ENCODE peak calls at places on chromosomes 13 and 19, in six cellular contexts. V, L, R, E, F and H are unnamed samples.

GRCh38 chr13:92403606-92404005 is 823.0 kb upstream of the GPC6 start:
- DNase-seq in L (no peak), E (no peak), F (no peak), R (no peak), V (no peak), H (no peak)

GRCh38 chr19:17327654-17328516 is 6.8 kb downstream of the ANO8 start:
- DNase-seq in V (no peak), F (peak), E (no peak), L (no peak), R (no peak), H (peak)

GRCh38 chr19:51257471-51257870 is 6.6 kb downstream of the SIGLECL1 start:
- DNase-seq in V (no peak), R (no peak), F (no peak), E (no peak), L (no peak), H (no peak)

GRCh38 chr13:39729161-39729560 is 73.7 kb downstream of the COG6 start:
- DNase-seq in L (no peak), F (no peak), E (no peak), R (no peak), V (no peak), H (no peak)

GRCh38 chr19:16824658-16825311 is 4.4 kb upstream of the SIN3B start:
- DNase-seq in E (no peak), R (no peak), L (no peak), V (no peak), F (no peak), H (no peak)

GRCh38 chr13:104750377-104750776 is 1684.2 kb upstream of the SLC10A2 start:
- DNase-seq in V (no peak), R (no peak), F (peak), E (no peak), L (no peak), H (no peak)

GRCh38 chr13:108226184-108226583 is 8.0 kb downstream of the ABHD13 start:
- DNase-seq in V (no peak), E (no peak), L (no peak), F (no peak), R (no peak), H (no peak)

GRCh38 chr13:26254583-26255102 is 714 bp downstream of the CDK8 start:
- DNase-seq in L (peak), V (peak), F (peak), R (peak), E (no peak), H (peak)

GRCh38 chr19:48121909-48122371 is 11.3 kb upstream of the PLA2G4C start:
- DNase-seq in F (peak), R (no peak), E (no peak), L (no peak), V (no peak), H (no peak)

GRCh38 chr19:18304496-18305312 is 18.2 kb downstream of the LSM4 start:
- DNase-seq in R (no peak), L (peak), F (no peak), E (no peak), V (peak), H (no peak)

GRCh38 chr19:18350490-18350889 is 10.1 kb downstream of the PGPEP1 start:
- DNase-seq in L (no peak), V (no peak), R (no peak), E (no peak), F (no peak), H (no peak)

GRCh38 chr13:99382428-99383133 is 75.4 kb upstream of the GPR183 start:
- DNase-seq in F (no peak), R (no peak), L (no peak), V (no peak), E (no peak), H (no peak)

GRCh38 chr13:60583911-60584753 is 187.1 kb downstream of the TDRD3 start:
- DNase-seq in E (peak), F (no peak), R (no peak), V (no peak), L (no peak), H (no peak)

GRCh38 chr13:49183672-49184315 is 36.3 kb upstream of the MLNR start:
- DNase-seq in V (no peak), F (no peak), R (no peak), L (no peak), E (no peak), H (no peak)

GRCh38 chr13:30673669-30674521 is 56.2 kb downstream of the USPL1 start:
- DNase-seq in R (peak), L (peak), E (peak), V (peak), F (peak), H (peak)

GRCh38 chr13:110289174-110289573 is 17.8 kb downstream of the COL4A1 start:
- DNase-seq in L (no peak), E (no peak), V (no peak), F (no peak), R (no peak), H (no peak)

GRCh38 chr13:75544681-75545333 is 4.8 kb upstream of the UCHL3 start:
- DNase-seq in E (peak), R (no peak), F (peak), V (no peak), L (no peak), H (no peak)

GRCh38 chr13:91154553-91154952 is 192.9 kb upstream of the MIR17HG start:
- DNase-seq in L (no peak), V (no peak), F (no peak), E (no peak), R (no peak), H (no peak)

GRCh38 chr13:43153436-43154082 is 130.2 kb downstream of the DNAJC15 start:
- DNase-seq in V (no peak), R (peak), L (no peak), F (peak), E (peak), H (no peak)

GRCh38 chr19:51572908-51573307 is 1.8 kb downstream of the ZNF175 start:
- DNase-seq in L (no peak), V (no peak), R (no peak), E (peak), F (no peak), H (no peak)

GRCh38 chr19:36501973-36502372 is 12.6 kb upstream of the ZNF566 start:
- DNase-seq in E (no peak), L (no peak), F (no peak), V (no peak), R (no peak), H (no peak)

GRCh38 chr13:46926856-46927625 is 30.2 kb upstream of the HTR2A start:
- DNase-seq in L (no peak), R (no peak), V (no peak), E (no peak), F (no peak), H (no peak)

GRCh38 chr13:101514695-101515275 is 62.3 kb downstream of the ITGBL1 start:
- DNase-seq in L (no peak), R (peak), F (peak), E (peak), V (no peak), H (no peak)

GRCh38 chr13:76808927-76809326 is 77.3 kb downstream of the KCTD12 start:
- DNase-seq in E (no peak), V (no peak), F (no peak), R (no peak), L (no peak), H (no peak)

GRCh38 chr19:53906211-53907192 is 2.6 kb upstream of the CACNG7 start:
- DNase-seq in F (peak), V (peak), L (peak), R (peak), E (no peak), H (no peak)

GRCh38 chr13:99087954-99088491 is 110.2 kb upstream of the DOCK9 start:
- DNase-seq in F (no peak), L (no peak), V (no peak), E (no peak), R (peak), H (no peak)

GRCh38 chr19:43639507-43640423 is at the start of gene CADM4:
- DNase-seq in L (no peak), R (no peak), E (no peak), V (peak), F (peak), H (no peak)

GRCh38 chr13:62019858-62020257 is 604.2 kb upstream of the PCDH20 start:
- DNase-seq in L (no peak), V (no peak), F (no peak), R (no peak), E (no peak), H (no peak)

GRCh38 chr13:62014299-62014698 is 598.6 kb upstream of the PCDH20 start:
- DNase-seq in V (no peak), E (no peak), R (peak), F (peak), L (no peak), H (no peak)
- TF ChIP-seq CTCF in V (no peak), E (no peak), R (peak), F (peak), L (no peak), H (no peak)

DNA sequence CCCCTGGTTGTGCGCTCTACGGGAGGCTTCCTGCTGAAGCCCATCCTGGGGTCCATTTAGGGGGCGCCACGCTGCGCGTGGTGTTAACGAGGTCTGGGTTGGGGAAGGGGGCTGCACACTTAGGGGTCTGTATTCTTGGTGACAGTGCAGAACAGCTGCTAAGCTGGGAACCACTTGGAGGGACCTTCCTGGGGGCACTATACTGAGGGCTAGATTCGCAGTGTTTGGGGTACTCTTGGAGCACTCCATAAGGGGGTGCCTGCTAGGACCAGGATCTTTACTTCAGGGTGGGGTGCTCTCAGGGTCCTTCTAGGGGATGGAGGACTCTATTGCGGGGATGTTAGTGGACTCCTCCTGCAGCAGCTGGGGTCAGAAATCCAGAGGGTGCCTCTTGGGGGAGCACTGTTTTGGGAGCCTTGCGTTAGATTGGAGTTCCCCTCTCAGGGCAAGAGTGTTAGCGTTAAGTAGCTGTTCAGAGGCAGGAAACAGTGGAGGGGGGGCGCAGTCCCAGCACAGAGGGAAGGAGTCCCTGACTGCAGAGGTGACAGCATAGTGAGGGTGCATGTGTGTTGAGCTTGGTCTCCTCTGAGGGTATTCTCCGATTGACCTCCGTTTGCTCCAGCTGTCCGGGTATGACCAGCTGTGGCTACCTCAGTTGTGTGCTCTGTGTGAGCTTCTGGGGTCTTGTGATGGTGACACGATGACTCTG is 1.1 kb downstream of the PDE4A start:
- DNase-seq in V (no peak), R (no peak), E (no peak), L (no peak), F (no peak), H (no peak)
- TF ChIP-seq CTCF in V (no peak), R (no peak), E (no peak), L (peak), F (no peak), H (no peak)

DNA sequence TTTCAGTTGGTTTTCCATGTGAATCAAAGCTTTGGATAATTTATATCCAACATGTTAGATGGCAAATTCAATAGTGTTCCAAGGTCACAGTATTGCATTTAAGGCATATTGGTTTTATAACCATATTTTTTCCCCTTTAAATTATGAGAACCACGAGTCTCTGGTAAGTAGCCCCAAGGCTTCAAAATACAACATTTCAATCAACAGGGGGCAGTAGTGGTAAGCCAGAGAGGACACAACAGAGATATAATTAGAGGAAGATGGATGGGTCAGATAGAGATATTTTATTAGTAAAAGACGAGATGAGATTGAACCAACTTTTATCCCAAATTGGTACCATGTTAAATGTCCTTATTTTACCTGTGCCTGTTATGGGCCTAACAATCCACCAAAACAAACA is 53.1 kb downstream of the KL start:
- DNase-seq in V (no peak), L (no peak), E (no peak), R (no peak), F (no peak), H (no peak)
- TF ChIP-seq CTCF in V (no peak), L (no peak), E (no peak), R (peak), F (no peak), H (no peak)

GRCh38 chr13:111505175-111505777 is 184.8 kb downstream of the TEX29 start:
- DNase-seq in V (no peak), R (peak), E (no peak), F (no peak), L (no peak), H (no peak)
- TF ChIP-seq CTCF in V (no peak), R (peak), E (no peak), F (no peak), L (no peak), H (no peak)

DNA sequence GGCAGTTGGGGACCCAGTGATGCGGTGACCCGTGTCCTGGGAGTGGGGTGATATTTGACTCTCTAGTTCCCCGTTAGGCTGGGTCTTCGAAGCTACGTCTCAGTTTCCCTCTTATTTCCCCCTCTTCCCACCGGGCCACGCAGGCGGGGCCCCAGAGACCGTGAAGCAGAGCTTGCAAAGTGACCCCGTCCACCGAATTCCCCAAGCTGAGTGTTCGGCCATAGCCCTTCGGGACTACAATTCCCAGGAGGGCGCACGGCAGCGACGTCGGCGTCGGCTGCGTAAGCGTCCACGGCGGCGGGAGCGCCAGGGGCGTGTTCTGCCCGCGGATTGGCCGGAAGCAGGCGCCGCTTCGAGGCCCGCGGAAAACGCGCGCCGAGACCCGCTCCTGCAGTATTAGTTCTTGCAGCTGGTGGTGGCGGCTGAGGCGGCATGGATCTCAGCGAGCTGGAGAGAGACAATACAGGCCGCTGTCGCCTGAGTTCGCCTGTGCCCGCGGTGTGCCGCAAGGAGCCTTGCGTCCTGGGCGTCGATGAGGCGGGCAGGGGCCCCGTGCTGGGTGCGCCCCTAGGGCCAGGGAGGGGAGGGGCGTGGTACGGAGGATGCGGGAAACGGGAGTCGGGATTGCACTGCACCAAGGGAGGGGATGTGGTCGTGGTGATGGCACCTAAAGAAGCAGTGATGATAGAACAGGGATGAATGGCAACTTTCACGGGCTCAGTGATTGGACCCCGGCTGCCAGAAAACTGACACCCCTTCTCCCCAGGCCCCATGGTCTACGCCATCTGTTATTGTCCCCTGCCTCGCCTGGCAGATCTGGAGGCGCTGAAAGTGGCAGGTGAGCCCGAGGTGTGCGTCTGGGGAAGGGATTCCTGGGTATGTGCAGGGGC is at the start of gene RNASEH2A:
- DNase-seq in F (peak), V (peak), E (peak), L (peak), R (peak), H (no peak)
- TF ChIP-seq CTCF in F (no peak), V (no peak), E (no peak), L (no peak), R (no peak), H (no peak)

GRCh38 chr19:10895920-10896319 is 24.6 kb downstream of the CARM1 start:
- DNase-seq in F (no peak), L (no peak), R (no peak), V (no peak), E (no peak), H (no peak)
- TF ChIP-seq CTCF in F (no peak), L (no peak), R (no peak), V (no peak), E (no peak), H (no peak)

GRCh38 chr19:45151821-45152503 is 8.8 kb downstream of the NKPD1 start:
- DNase-seq in E (no peak), V (no peak), L (no peak), F (no peak), R (no peak), H (no peak)
- TF ChIP-seq CTCF in E (no peak), V (no peak), L (no peak), F (no peak), R (no peak), H (no peak)